ENCODE peak calls at places on chromosomes 12 and 14, in six cellular contexts. One of them, this sample, is unnamed.

GRCh38 chr12:39044754-39045153 is 139.4 kb upstream of the CPNE8 start:
- DNase-seq in GM10248: no peak
- DNase-seq in NCI-H510A treated with DMSO at 0.1 percent for 48 hours: no peak
- DNase-seq in A549: no peak
- DNase-seq in HEK293T: no peak
- DNase-seq in NK-92 treated with Interleukin-12 subunit alpha and Interleukin-12 subunit beta, amount 100 ng/mL, for 24 hours: no peak
- DNase-seq in this sample: no peak

GRCh38 chr12:75631809-75632208 is 120.4 kb upstream of the KRR1 start:
- DNase-seq in GM10248: no peak
- DNase-seq in NCI-H510A treated with DMSO at 0.1 percent for 48 hours: no peak
- DNase-seq in A549: no peak
- DNase-seq in HEK293T: no peak
- DNase-seq in NK-92 treated with Interleukin-12 subunit alpha and Interleukin-12 subunit beta, amount 100 ng/mL, for 24 hours: no peak
- DNase-seq in this sample: no peak

GRCh38 chr12:39586811-39587210 is 32.8 kb downstream of the ABCD2 start:
- DNase-seq in GM10248: no peak
- DNase-seq in NCI-H510A treated with DMSO at 0.1 percent for 48 hours: no peak
- DNase-seq in A549: no peak
- DNase-seq in HEK293T: no peak
- DNase-seq in NK-92 treated with Interleukin-12 subunit alpha and Interleukin-12 subunit beta, amount 100 ng/mL, for 24 hours: no peak
- DNase-seq in this sample: no peak

GRCh38 chr12:132523576-132524331 is 33.8 kb downstream of the FBRSL1 start:
- DNase-seq in GM10248: peak; percentile 90
- DNase-seq in NCI-H510A treated with DMSO at 0.1 percent for 48 hours: no peak
- DNase-seq in A549: peak; percentile 69
- DNase-seq in HEK293T: peak; percentile 83
- DNase-seq in NK-92 treated with Interleukin-12 subunit alpha and Interleukin-12 subunit beta, amount 100 ng/mL, for 24 hours: peak; percentile 12
- DNase-seq in this sample: peak; percentile 90

GRCh38 chr12:120628919-120629318 is 11.5 kb upstream of the CABP1 start:
- DNase-seq in GM10248: no peak
- DNase-seq in NCI-H510A treated with DMSO at 0.1 percent for 48 hours: no peak
- DNase-seq in A549: peak; percentile 41
- DNase-seq in HEK293T: no peak
- DNase-seq in NK-92 treated with Interleukin-12 subunit alpha and Interleukin-12 subunit beta, amount 100 ng/mL, for 24 hours: no peak
- DNase-seq in this sample: no peak

GRCh38 chr12:105523164-105524057 is 192.9 kb downstream of the C12orf75 start:
- DNase-seq in GM10248: no peak
- DNase-seq in NCI-H510A treated with DMSO at 0.1 percent for 48 hours: no peak
- DNase-seq in A549: no peak
- DNase-seq in HEK293T: no peak
- DNase-seq in NK-92 treated with Interleukin-12 subunit alpha and Interleukin-12 subunit beta, amount 100 ng/mL, for 24 hours: no peak
- DNase-seq in this sample: peak; percentile 75

GRCh38 chr14:95189400-95190162 is 32.3 kb upstream of the DICER1 start:
- DNase-seq in GM10248: no peak
- DNase-seq in NCI-H510A treated with DMSO at 0.1 percent for 48 hours: no peak
- DNase-seq in A549: no peak
- DNase-seq in HEK293T: no peak
- DNase-seq in NK-92 treated with Interleukin-12 subunit alpha and Interleukin-12 subunit beta, amount 100 ng/mL, for 24 hours: no peak
- DNase-seq in this sample: no peak

GRCh38 chr14:68235011-68235410 is 415.4 kb downstream of the RAD51B start:
- DNase-seq in GM10248: no peak
- DNase-seq in NCI-H510A treated with DMSO at 0.1 percent for 48 hours: no peak
- DNase-seq in A549: no peak
- DNase-seq in HEK293T: no peak
- DNase-seq in NK-92 treated with Interleukin-12 subunit alpha and Interleukin-12 subunit beta, amount 100 ng/mL, for 24 hours: no peak
- DNase-seq in this sample: no peak

GRCh38 chr14:54258382-54258781 is 138.4 kb upstream of the CDKN3 start:
- DNase-seq in GM10248: no peak
- DNase-seq in NCI-H510A treated with DMSO at 0.1 percent for 48 hours: no peak
- DNase-seq in A549: no peak
- DNase-seq in HEK293T: no peak
- DNase-seq in NK-92 treated with Interleukin-12 subunit alpha and Interleukin-12 subunit beta, amount 100 ng/mL, for 24 hours: no peak
- DNase-seq in this sample: no peak

GRCh38 chr14:22339277-22339676 is 249.7 kb downstream of the DAD1 start:
- DNase-seq in GM10248: no peak
- DNase-seq in NCI-H510A treated with DMSO at 0.1 percent for 48 hours: no peak
- DNase-seq in A549: no peak
- DNase-seq in HEK293T: no peak
- DNase-seq in NK-92 treated with Interleukin-12 subunit alpha and Interleukin-12 subunit beta, amount 100 ng/mL, for 24 hours: no peak
- DNase-seq in this sample: peak; percentile 6

This sample was measured in hepatic stellate cell.